ENCODE peak calls at places on chromosomes 1 and 21, in four cellular contexts. T, X, A and E are unnamed samples.
A peak's percentile ranks its signal among the peaks of the same experiment; 100 is the strongest.

GRCh38 chr1:116433283-116434257 is 60.5 kb downstream of the ATP1A1 start:
- DNase-seq in X (no peak), A (no peak), T (peak; percentile 59), E (no peak)

GRCh38 chr1:180270767-180271639 is 40.9 kb downstream of the LHX4 start:
- DNase-seq in T (peak; percentile 88), A (no peak), X (peak; percentile 27), E (no peak)

GRCh38 chr1:37994886-37995566 is 5.2 kb upstream of the SF3A3 start:
- DNase-seq in X (peak; percentile 30), T (no peak), A (no peak), E (no peak)

GRCh38 chr1:62401034-62401433 is 35.8 kb upstream of the USP1 start:
- DNase-seq in X (peak; percentile 64), A (no peak), T (no peak), E (no peak)

GRCh38 chr21:44499631-44500030 is 40.4 kb downstream of the KRTAP10-1 start:
- DNase-seq in A (no peak), X (no peak), T (no peak), E (no peak)

GRCh38 chr21:40120944-40121575 is 253.8 kb downstream of the PCP4 start:
- DNase-seq in T (peak; percentile 1), X (peak; percentile 51), A (no peak), E (no peak)

GRCh38 chr1:87902830-87903614 is 574.3 kb downstream of the LMO4 start:
- DNase-seq in X (no peak), A (no peak), T (peak; percentile 73), E (peak; percentile 2)

GRCh38 chr1:43711524-43712386 is 4.4 kb downstream of the ST3GAL3 start:
- DNase-seq in X (no peak), T (peak; percentile 91), A (no peak), E (peak; percentile 66)

GRCh38 chr21:14382486-14382834 is 486 bp downstream of the HSPA13 start:
- DNase-seq in T (peak; percentile 11), A (no peak), X (peak; percentile 78), E (no peak)

GRCh38 chr1:229101475-229101874 is 169.4 kb upstream of the RAB4A start:
- DNase-seq in X (no peak), T (no peak), A (no peak), E (no peak)

GRCh38 chr21:44712203-44713028 is 1.0 kb upstream of the TSPEAR start:
- DNase-seq in T (no peak), X (peak; percentile 60), A (peak; percentile 31), E (no peak)

GRCh38 chr1:107076846-107077245 is 20.4 kb downstream of the PRMT6 start:
- DNase-seq in X (peak; percentile 57), A (no peak), T (peak; percentile 79), E (no peak)

GRCh38 chr1:37676281-37677243 is 15.8 kb upstream of the CDCA8 start:
- DNase-seq in A (no peak), X (no peak), T (no peak), E (no peak)

GRCh38 chr1:30750751-30751291 is 6.8 kb downstream of the LAPTM5 start:
- DNase-seq in X (no peak), T (no peak), A (no peak), E (no peak)

GRCh38 chr21:37675202-37675801 is 241.0 kb downstream of the KCNJ6 start:
- DNase-seq in X (peak; percentile 90), T (peak; percentile 38), A (peak; percentile 82), E (peak; percentile 48)

GRCh38 chr1:203217139-203217621 is 12.3 kb downstream of the CHIT1 start:
- DNase-seq in X (peak; percentile 73), A (peak; percentile 66), T (no peak), E (no peak)

GRCh38 chr1:107141491-107142369 is 891 bp downstream of the NTNG1 start:
- DNase-seq in A (peak; percentile 38), T (peak; percentile 50), X (peak; percentile 73), E (peak; percentile 65)

GRCh38 chr1:47351305-47351704 is 17.7 kb downstream of the CMPK1 start:
- DNase-seq in T (peak; percentile 76), A (no peak), X (no peak), E (no peak)

GRCh38 chr1:41496080-41497055 is 11.9 kb upstream of the EDN2 start:
- DNase-seq in T (peak; percentile 83), A (peak; percentile 91), X (peak; percentile 95), E (peak; percentile 60)

GRCh38 chr1:86195281-86195680 is 38.7 kb upstream of the COL24A1 start:
- DNase-seq in T (no peak), A (no peak), X (peak; percentile 6), E (no peak)

GRCh38 chr1:86197206-86197855 is 40.8 kb upstream of the COL24A1 start:
- DNase-seq in X (no peak), T (no peak), A (no peak), E (no peak)

GRCh38 chr1:86190873-86191272 is 34.3 kb upstream of the COL24A1 start:
- DNase-seq in A (no peak), X (no peak), T (no peak), E (no peak)

GRCh38 chr1:86191958-86192357 is 35.4 kb upstream of the COL24A1 start:
- DNase-seq in T (peak; percentile 55), A (peak; percentile 34), X (peak; percentile 66), E (no peak)

DNA sequence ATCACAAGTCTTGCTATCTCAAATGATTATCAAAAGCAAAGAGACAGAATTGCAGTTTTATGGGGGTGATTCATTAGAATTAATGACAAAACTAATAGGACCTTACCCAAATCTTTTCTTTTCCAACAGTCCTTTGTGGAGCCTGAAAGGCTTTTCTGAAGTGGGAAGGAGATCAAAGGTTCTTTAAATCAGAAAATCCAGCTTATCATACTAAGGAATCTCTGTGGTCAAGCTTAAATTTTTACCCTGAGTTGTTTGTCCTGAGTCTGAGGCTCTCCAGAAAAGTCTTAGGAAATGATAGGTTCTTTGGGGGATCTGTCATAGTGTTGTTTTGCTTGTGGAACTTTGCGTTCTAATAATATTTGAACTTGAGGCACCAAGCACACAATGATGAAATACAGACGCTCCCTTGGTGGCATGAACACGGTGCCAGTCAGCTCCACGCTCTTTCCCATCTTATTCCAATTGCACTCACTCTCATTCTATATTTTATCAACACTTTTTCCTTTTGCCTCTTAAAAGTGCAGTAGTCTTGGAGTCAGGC is 38.0 kb upstream of the COL24A1 start:
- DNase-seq in A (no peak), T (no peak), X (no peak), E (no peak)
- H2AFZ ChIP-seq in A (no peak overlapping the region), T (no peak overlapping the region), X (peak overlapping the region; percentile 26), E (no peak overlapping the region)

DNA sequence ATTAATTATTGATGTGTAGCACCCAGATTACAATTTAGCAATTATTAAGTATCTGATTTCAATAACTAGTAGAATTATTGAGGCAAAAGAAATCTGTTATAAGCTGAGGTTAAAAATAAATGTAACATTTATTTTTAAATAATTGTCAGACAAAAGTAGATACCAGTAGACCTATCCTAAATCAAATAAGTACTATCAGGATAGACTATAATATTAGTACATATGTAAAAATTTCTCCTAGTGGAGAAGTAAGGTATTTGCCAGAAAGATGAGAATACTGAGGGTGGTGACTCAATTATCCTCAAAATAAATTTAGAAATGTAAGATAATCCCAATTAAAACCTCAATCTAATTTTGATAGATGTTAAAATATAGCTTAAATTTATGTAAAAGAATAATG is 377.8 kb upstream of the CHRM3 start:
- DNase-seq in X (no peak), T (no peak), A (no peak), E (no peak)
- H3K4me1 ChIP-seq in X (no peaks in the 10 kb centered on the region), T (no peaks in the 10 kb centered on the region), A (no peaks in the 10 kb centered on the region), E (no peaks in the 10 kb centered on the region)

GRCh38 chr1:160726498-160727391 is 12.3 kb upstream of the SLAMF7 start:
- DNase-seq in A (peak; percentile 88), X (peak; percentile 94), T (peak; percentile 55), E (peak; percentile 68)
- H2AFZ ChIP-seq in A (peak overlapping the region; percentile 48), X (peak overlapping the region; percentile 66), T (peak overlapping the region; percentile 24), E (peak overlapping the region; percentile 88)

GRCh38 chr1:29318724-29319123 is 82.4 kb downstream of the PTPRU start:
- DNase-seq in X (no peak), A (no peak), T (no peak), E (no peak)
- H3K4me1 ChIP-seq in X (no peaks in the 10 kb centered on the region), A (no peaks in the 10 kb centered on the region), T (no peaks in the 10 kb centered on the region), E (no peaks in the 10 kb centered on the region)

GRCh38 chr1:27031235-27032118 is 18.8 kb upstream of the TENT5B start:
- DNase-seq in T (peak; percentile 67), A (peak; percentile 84), X (peak; percentile 89), E (peak; percentile 87)
- H2AFZ ChIP-seq in T (peak overlapping the region; percentile 94), A (no peak overlapping the region), X (peak overlapping the region; percentile 96), E (peak overlapping the region; percentile 82)

GRCh38 chr1:185648858-185649589 is 85.2 kb upstream of the HMCN1 start:
- DNase-seq in A (no peak), T (no peak), X (no peak), E (no peak)
- H3K4me1 ChIP-seq in A (no peaks in the 10 kb centered on the region), T (peaks cover 5% of the 10 kb centered on the region), X (peaks cover 18% of the 10 kb centered on the region), E (peaks cover 23% of the 10 kb centered on the region)

GRCh38 chr1:90835661-90836344 is 118.7 kb upstream of the BARHL2 start:
- DNase-seq in T (no peak), X (peak; percentile 75), A (peak; percentile 67), E (no peak)
- H2AFZ ChIP-seq in T (peak overlapping the region; percentile 28), X (peak overlapping the region; percentile 61), A (no peak overlapping the region), E (no peak overlapping the region)

GRCh38 chr1:97489834-97490233 is 431.0 kb downstream of the DPYD start:
- DNase-seq in A (no peak), X (no peak), T (peak; percentile 49), E (peak; percentile 78)

GRCh38 chr1:97488505-97488904 is 432.3 kb downstream of the DPYD start:
- DNase-seq in T (no peak), A (no peak), X (no peak), E (no peak)
- H3K4me1 ChIP-seq in T (no peaks in the 10 kb centered on the region), A (no peaks in the 10 kb centered on the region), X (no peaks in the 10 kb centered on the region), E (peaks cover 11% of the 10 kb centered on the region)

DNA sequence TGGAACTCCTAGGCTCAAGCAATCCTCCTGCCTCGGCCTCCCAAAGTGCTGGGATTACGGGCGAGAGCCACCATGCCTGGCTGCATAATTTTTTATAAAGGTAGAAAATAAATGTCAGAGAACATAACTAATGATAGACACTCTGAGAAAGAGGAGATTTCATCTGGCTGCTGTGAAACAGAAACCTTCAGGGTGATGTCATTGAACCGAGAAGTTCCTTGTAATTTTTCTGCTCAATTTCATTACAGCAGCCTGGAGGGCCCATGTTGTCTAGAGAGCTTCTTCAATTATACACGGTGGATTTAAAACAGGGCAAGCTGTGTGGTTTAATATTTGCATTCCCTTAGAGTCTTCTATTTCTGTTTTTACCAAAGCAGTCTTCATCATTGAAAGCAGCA is 64.3 kb upstream of the MORC3 start:
- DNase-seq in A (no peak), T (no peak), X (no peak), E (no peak)
- H2AFZ ChIP-seq in A (no peak overlapping the region), T (no peak overlapping the region), X (no peak overlapping the region), E (no peak overlapping the region)